ENCODE peak calls at places on chromosomes 16 and 17, in eight cellular contexts. C, D, S, R, B, O, A and X are unnamed samples.

GRCh38 chr17:2195729-2196128 is 107.9 kb downstream of the SMG6 start:
- DNase-seq in S (no peak), R (no peak), A (no peak), B (no peak), C (no peak), D (no peak), O (no peak), X (peak)

GRCh38 chr17:48131216-48131824 is 23.8 kb downstream of the SNX11 start:
- DNase-seq in A (peak), D (no peak), R (no peak), O (peak), S (peak), B (peak), C (peak), X (peak)

GRCh38 chr16:26195225-26195624 is 503.5 kb downstream of the HS3ST4 start:
- DNase-seq in C (no peak), O (no peak), B (no peak), S (no peak), D (no peak), R (no peak), A (no peak), X (no peak)

GRCh38 chr17:37098910-37099664 is 150.3 kb downstream of the AATF start:
- DNase-seq in B (no peak), D (peak), C (no peak), A (peak), O (no peak), S (peak), R (no peak), X (no peak)

GRCh38 chr17:58368860-58369213 is 16.8 kb upstream of the SUPT4H1 start:
- DNase-seq in B (no peak), R (no peak), D (no peak), O (no peak), S (no peak), C (no peak), A (no peak), X (peak)

GRCh38 chr17:47742319-47743181 is 9.5 kb downstream of the TBX21 start:
- DNase-seq in D (no peak), R (no peak), A (no peak), O (no peak), C (peak), S (no peak), B (peak), X (peak)

GRCh38 chr17:38861399-38861843 is 7.9 kb upstream of the RPL23 start:
- DNase-seq in A (no peak), O (no peak), S (no peak), B (no peak), C (no peak), R (no peak), D (no peak), X (peak)

GRCh38 chr17:72924181-72924580 is 168.3 kb downstream of the SLC39A11 start:
- DNase-seq in S (no peak), O (no peak), A (no peak), B (no peak), R (no peak), C (no peak), D (no peak), X (no peak)

GRCh38 chr16:49937886-49938285 is 82.0 kb upstream of the ZNF423 start:
- DNase-seq in O (no peak), D (no peak), C (no peak), B (no peak), S (no peak), A (no peak), R (no peak), X (no peak)

GRCh38 chr17:17189559-17189958 is 16.6 kb downstream of the PLD6 start:
- DNase-seq in S (no peak), B (no peak), R (no peak), O (no peak), D (no peak), A (no peak), C (no peak), X (no peak)

GRCh38 chr17:79812969-79813825 is 16.3 kb upstream of the CBX8 start:
- DNase-seq in D (no peak), C (no peak), B (peak), O (no peak), S (no peak), R (no peak), A (no peak), X (peak)

GRCh38 chr17:54530398-54530797 is 370.3 kb upstream of the TOM1L1 start:
- DNase-seq in R (no peak), D (no peak), S (no peak), B (no peak), A (no peak), C (no peak), O (no peak), X (no peak)

GRCh38 chr16:66905633-66906539 is 12.8 kb downstream of the CDH16 start:
- DNase-seq in S (no peak), B (peak), D (no peak), R (no peak), A (no peak), C (no peak), O (no peak), X (no peak)

GRCh38 chr17:80765241-80766022 is 220.8 kb downstream of the RPTOR start:
- DNase-seq in C (peak), D (no peak), O (no peak), A (no peak), S (peak), R (no peak), B (peak), X (no peak)

GRCh38 chr17:14986127-14986526 is 279.0 kb downstream of the PMP22 start:
- DNase-seq in R (no peak), A (no peak), B (no peak), C (no peak), D (no peak), O (no peak), S (peak), X (no peak)

GRCh38 chr16:75380870-75381269 is 52.4 kb downstream of the CFDP1 start:
- DNase-seq in C (no peak), O (no peak), D (no peak), B (no peak), A (no peak), S (peak), R (no peak), X (no peak)

GRCh38 chr16:66668777-66669444 is 27.6 kb downstream of the CMTM4 start:
- DNase-seq in A (no peak), C (no peak), S (peak), B (no peak), D (peak), R (no peak), O (no peak), X (no peak)

GRCh38 chr17:65530985-65531507 is 30.4 kb downstream of the AXIN2 start:
- DNase-seq in A (no peak), R (no peak), O (no peak), S (peak), C (no peak), D (no peak), B (no peak), X (no peak)

GRCh38 chr16:81693467-81694303 is 85.4 kb upstream of the PLCG2 start:
- DNase-seq in O (no peak), S (peak), R (no peak), B (no peak), C (peak), A (no peak), D (no peak), X (no peak)

GRCh38 chr16:75461575-75461974 is 2.9 kb downstream of the TMEM170A start:
- DNase-seq in B (no peak), C (no peak), R (no peak), S (no peak), D (no peak), A (no peak), O (no peak), X (no peak)

GRCh38 chr17:44872131-44872768 is 24.6 kb downstream of the HIGD1B start:
- DNase-seq in C (peak), B (no peak), D (no peak), R (no peak), S (no peak), A (no peak), O (peak), X (no peak)

GRCh38 chr17:30349252-30349651 is 15.4 kb upstream of the TMIGD1 start:
- DNase-seq in C (no peak), R (no peak), O (no peak), S (no peak), B (no peak), D (no peak), A (no peak), X (no peak)

GRCh38 chr16:86798247-86799041 is 220.1 kb downstream of the FOXL1 start:
- DNase-seq in O (no peak), C (peak), R (no peak), S (no peak), A (peak), B (no peak), D (no peak), X (no peak)

GRCh38 chr16:3193221-3194212 is 5.5 kb downstream of the OR1F1 start:
- DNase-seq in C (no peak), D (no peak), A (no peak), R (no peak), B (no peak), S (no peak), O (no peak), X (no peak)

GRCh38 chr17:37787055-37787720 is 42.3 kb upstream of the HNF1B start:
- DNase-seq in B (no peak), C (no peak), O (no peak), D (no peak), A (peak), R (no peak), S (peak), X (no peak)

GRCh38 chr17:6019959-6020358 is 50.2 kb upstream of the WSCD1 start:
- DNase-seq in C (no peak), B (no peak), O (no peak), R (no peak), D (no peak), S (no peak), A (no peak), X (no peak)

GRCh38 chr17:75546181-75546580 is 20.7 kb downstream of the LLGL2 start:
- DNase-seq in O (no peak), C (no peak), S (no peak), D (no peak), R (no peak), A (no peak), B (no peak), X (no peak)

GRCh38 chr16:85369741-85370528 is 243.2 kb upstream of the GSE1 start:
- DNase-seq in A (no peak), C (peak), S (no peak), B (peak), D (no peak), O (no peak), R (no peak), X (peak)
- TF ChIP-seq CTCF in A (peak), C (peak), S (peak), B (peak), D (peak), O (peak), R (peak), X (peak)

DNA sequence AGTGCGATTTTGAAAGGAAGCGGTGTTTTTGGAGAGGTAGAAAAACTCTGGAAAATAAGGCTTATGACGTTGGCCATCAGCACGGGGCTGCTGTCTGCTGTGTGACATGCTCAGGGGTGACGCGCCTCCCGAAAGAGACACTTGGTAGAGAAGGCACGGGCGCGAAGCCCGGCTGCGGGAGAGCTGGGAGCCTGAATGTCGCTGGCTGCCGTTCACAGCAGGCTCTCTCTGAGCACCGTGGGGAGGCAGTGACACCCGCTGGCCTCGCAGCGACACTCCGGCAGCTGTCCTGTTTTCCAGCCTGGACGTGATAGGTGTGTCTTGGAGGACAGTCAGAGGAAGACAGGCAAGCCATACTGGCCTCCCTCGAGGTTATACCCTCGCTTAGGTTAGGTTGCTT is 759.1 kb upstream of the RBFOX1 start:
- DNase-seq in B (no peak), C (no peak), O (no peak), D (no peak), R (no peak), S (no peak), A (no peak), X (no peak)
- TF ChIP-seq CTCF in B (peak), C (no peak), O (no peak), D (no peak), R (no peak), S (no peak), A (no peak), X (no peak)

GRCh38 chr16:72865835-72866234 is 182.1 kb downstream of the ZFHX3 start:
- DNase-seq in A (no peak), O (no peak), R (no peak), C (no peak), S (no peak), D (no peak), B (no peak), X (no peak)
- TF ChIP-seq CTCF in A (no peak), O (no peak), R (no peak), C (no peak), S (no peak), D (no peak), B (no peak), X (no peak)

GRCh38 chr17:12421077-12421476 is 244.6 kb upstream of the MYOCD start:
- DNase-seq in R (no peak), S (no peak), D (no peak), A (no peak), C (no peak), O (no peak), B (no peak), X (no peak)
- TF ChIP-seq CTCF in R (no peak), S (no peak), D (no peak), A (no peak), C (no peak), O (no peak), B (no peak), X (no peak)